ENCODE peak calls at places on chromosomes 3 and 15, in seven cellular contexts. I is A549, Q is Panc1, G is SK-N-SH, F is HCT116, E is K562, S is HepG2. X is an unnamed sample. For H3K4me1, the result is how much of the 10 kb centered on the place peaks cover.

GRCh38 chr15:89972085-89972484 is 29.0 kb upstream of the ZNF710 start:
- DNase-seq in S (no peak), G (no peak), E (no peak), F (no peak), I (no peak), Q (no peak), X (no peak)

GRCh38 chr3:6697722-6698121 is 163.2 kb upstream of the GRM7 start:
- DNase-seq in Q (no peak), G (no peak), F (no peak), S (no peak), I (no peak), E (no peak), X (no peak)

GRCh38 chr3:140756240-140757016 is 78.6 kb downstream of the TRIM42 start:
- DNase-seq in G (no peak), Q (no peak), I (no peak), E (no peak), F (no peak), S (no peak), X (no peak)

GRCh38 chr3:177463863-177464262 is 266.6 kb upstream of the TBL1XR1 start:
- DNase-seq in F (no peak), G (no peak), Q (no peak), S (no peak), E (no peak), I (no peak), X (peak)

GRCh38 chr3:157176108-157176507 is 16.2 kb upstream of the CCNL1 start:
- DNase-seq in Q (no peak), S (no peak), I (no peak), E (no peak), G (peak), F (no peak), X (no peak)

GRCh38 chr15:101012326-101013040 is 93.3 kb downstream of the LRRK1 start:
- DNase-seq in S (no peak), I (no peak), F (no peak), G (no peak), Q (no peak), E (no peak), X (no peak)

GRCh38 chr3:187340572-187340971 is 27.6 kb upstream of the RTP4 start:
- DNase-seq in I (no peak), Q (no peak), E (no peak), F (no peak), G (no peak), S (no peak), X (no peak)

GRCh38 chr3:157100079-157100477 is 59.9 kb downstream of the CCNL1 start:
- DNase-seq in S (no peak), F (no peak), I (no peak), G (no peak), Q (no peak), E (no peak), X (no peak)

GRCh38 chr3:149473991-149474819 is at the start of gene TM4SF4:
- DNase-seq in I (peak), S (peak), Q (no peak), F (no peak), E (no peak), G (no peak), X (no peak)

DNA sequence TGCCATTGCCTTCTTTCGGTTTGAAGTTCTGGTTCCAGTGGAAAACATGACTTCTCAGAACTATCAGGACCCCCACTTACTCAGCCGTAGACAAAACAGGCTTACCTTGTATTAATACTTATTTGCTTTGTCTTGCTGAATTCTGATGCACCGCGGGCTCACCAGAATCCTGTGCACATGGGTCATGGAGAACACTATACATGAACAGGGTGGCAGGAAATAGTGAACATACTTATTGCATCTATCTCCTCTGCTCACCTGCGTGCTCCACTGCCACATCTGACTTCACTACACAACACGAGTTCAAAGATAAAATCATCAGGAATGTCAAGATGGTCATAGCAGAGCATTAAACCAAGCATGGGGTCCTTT is 10.7 kb upstream of the MAPK6 start:
- DNase-seq in Q (no peak), G (no peak), E (no peak), F (no peak), S (no peak), I (no peak), X (no peak)
- H3K4me1 ChIP-seq in Q (under half), G (under half), E (half or more), F (under half), S (half or more), I (half or more), X (under half)

GRCh38 chr15:54815546-54815945 is 381.2 kb downstream of the RSL24D1 start:
- DNase-seq in G (no peak), I (no peak), F (no peak), Q (no peak), E (no peak), S (no peak), X (no peak)
- TF ChIP-seq REST in G (no peak), I (no peak), F (no peak), Q (no peak), E (no peak), S (no peak), X (no peak)

DNA sequence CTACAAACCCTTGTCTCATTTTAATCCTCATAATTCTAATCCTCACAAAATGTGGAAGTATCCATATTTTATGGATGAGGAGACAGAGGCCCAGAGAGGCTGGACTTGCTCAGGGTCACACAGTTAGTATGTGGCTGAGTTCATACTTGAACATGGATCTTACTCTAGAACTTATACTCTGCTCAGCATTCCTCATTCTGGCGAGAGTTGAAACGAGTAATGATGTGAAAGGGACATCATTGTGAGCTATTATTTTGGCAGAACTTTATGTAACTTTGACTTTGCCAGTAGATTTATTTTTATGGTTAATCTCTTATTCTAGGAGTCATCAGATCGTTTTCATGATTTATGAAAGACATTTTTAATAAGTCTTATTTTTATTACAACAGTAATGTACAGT is 17.5 kb downstream of the AKAP13 start:
- DNase-seq in E (no peak), S (no peak), Q (no peak), G (no peak), F (no peak), I (no peak), X (no peak)
- H3K4me1 ChIP-seq in E (under half), S (under half), Q (half or more), G (under half), F (under half), I (under half), X (under half)

DNA sequence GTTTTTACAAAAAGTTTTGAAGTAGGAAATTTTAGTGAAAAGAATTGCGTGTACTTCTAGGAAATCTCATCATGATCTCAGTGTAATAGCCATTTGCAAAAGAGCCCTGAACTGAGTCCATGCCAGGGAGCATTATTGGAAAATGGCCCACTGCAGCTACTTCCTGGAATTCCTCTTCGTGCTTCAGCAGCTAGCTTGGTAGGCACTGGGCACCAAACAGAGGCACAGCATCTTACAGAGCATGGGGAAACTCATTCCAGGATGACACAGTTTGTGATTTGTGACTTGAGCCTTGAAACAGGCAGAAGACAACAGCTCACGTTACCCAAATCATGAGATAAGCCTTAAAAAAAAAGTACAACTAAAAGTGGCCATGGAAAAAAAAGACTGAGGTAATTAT is 179.1 kb downstream of the WDR72 start:
- DNase-seq in S (no peak), E (no peak), G (no peak), I (peak), Q (no peak), F (no peak), X (no peak)
- TF ChIP-seq REST in S (no peak), E (no peak), G (no peak), I (no peak), Q (no peak), F (no peak), X (no peak)

GRCh38 chr15:85587707-85588441 is 206.9 kb downstream of the KLHL25 start:
- DNase-seq in F (peak), E (no peak), I (peak), G (no peak), S (no peak), Q (no peak), X (no peak)

GRCh38 chr15:85592148-85592547 is 202.6 kb downstream of the KLHL25 start:
- DNase-seq in Q (no peak), S (peak), G (peak), I (peak), E (no peak), F (no peak), X (peak)

GRCh38 chr15:85591622-85592021 is 203.1 kb downstream of the KLHL25 start:
- DNase-seq in I (no peak), Q (no peak), F (no peak), G (no peak), S (no peak), E (no peak), X (no peak)

GRCh38 chr15:85589873-85590272 is 204.9 kb downstream of the KLHL25 start:
- DNase-seq in I (peak), F (no peak), E (no peak), S (peak), G (no peak), Q (no peak), X (no peak)

DNA sequence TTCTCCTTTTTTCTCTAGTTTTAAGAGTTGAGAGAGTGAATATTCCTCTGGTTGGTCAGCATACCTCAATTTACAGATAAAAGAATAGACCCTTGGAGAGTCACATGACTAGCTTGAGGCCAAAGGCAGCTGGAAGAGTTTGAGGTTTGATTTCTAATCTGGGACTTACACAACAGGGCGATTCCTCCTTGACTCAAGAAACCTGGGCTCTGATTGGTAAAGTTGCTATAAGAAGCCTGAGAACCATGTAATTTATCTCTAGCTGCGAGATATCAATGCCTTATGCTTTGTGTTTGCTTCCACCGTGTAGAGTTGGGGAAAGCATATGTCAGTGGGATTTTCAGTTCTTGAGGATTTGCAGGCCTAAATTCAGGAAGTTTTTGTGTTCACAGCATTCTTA is 206.1 kb downstream of the KLHL25 start:
- DNase-seq in Q (no peak), F (no peak), E (no peak), G (no peak), S (no peak), I (no peak), X (no peak)
- H3K4me1 ChIP-seq in Q (under half), F (under half), E (under half), G (under half), S (under half), I (half or more), X (under half)

GRCh38 chr3:10364816-10365215 is 43.9 kb upstream of the SEC13 start:
- DNase-seq in Q (no peak), G (no peak), S (no peak), F (no peak), I (no peak), E (no peak), X (no peak)

GRCh38 chr3:10365316-10365715 is 44.4 kb upstream of the SEC13 start:
- DNase-seq in S (no peak), E (no peak), G (no peak), Q (no peak), I (no peak), F (no peak), X (no peak)

GRCh38 chr3:10361375-10361774 is 40.5 kb upstream of the SEC13 start:
- DNase-seq in Q (no peak), S (no peak), E (no peak), G (no peak), I (no peak), F (no peak), X (no peak)

GRCh38 chr3:10365791-10366190 is 44.9 kb upstream of the SEC13 start:
- DNase-seq in Q (no peak), I (no peak), F (no peak), S (no peak), E (no peak), G (no peak), X (no peak)

GRCh38 chr3:10363935-10364334 is 43.0 kb upstream of the SEC13 start:
- DNase-seq in S (no peak), G (no peak), F (no peak), E (no peak), Q (no peak), I (no peak), X (no peak)
- TF ChIP-seq REST in S (no peak), G (no peak), F (no peak), E (no peak), Q (no peak), I (no peak), X (no peak)

DNA sequence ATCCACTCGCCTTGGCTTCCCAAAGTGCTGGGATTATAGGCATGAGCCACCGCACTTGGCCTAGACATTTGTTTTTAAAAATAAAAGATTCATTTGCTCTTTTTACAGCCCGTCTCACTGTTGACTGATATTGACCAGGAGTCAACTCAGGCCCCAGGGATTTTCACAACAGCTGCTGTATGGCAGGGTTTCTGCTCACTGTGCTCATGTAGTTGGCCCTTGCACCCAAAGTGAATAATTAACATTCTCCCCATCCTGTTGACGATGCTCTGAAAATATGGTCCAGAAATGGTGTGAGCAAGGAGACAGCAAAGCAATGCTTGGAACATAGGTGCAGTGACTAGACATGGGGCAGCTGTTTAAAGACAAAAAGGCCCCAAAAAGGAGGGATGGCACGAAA is 2.9 kb upstream of the CCR5 start:
- DNase-seq in E (no peak), F (no peak), S (peak), I (no peak), G (no peak), Q (no peak), X (no peak)
- H3K4me1 ChIP-seq in E (under half), F (under half), S (under half), I (under half), G (under half), Q (under half), X (under half)

DNA sequence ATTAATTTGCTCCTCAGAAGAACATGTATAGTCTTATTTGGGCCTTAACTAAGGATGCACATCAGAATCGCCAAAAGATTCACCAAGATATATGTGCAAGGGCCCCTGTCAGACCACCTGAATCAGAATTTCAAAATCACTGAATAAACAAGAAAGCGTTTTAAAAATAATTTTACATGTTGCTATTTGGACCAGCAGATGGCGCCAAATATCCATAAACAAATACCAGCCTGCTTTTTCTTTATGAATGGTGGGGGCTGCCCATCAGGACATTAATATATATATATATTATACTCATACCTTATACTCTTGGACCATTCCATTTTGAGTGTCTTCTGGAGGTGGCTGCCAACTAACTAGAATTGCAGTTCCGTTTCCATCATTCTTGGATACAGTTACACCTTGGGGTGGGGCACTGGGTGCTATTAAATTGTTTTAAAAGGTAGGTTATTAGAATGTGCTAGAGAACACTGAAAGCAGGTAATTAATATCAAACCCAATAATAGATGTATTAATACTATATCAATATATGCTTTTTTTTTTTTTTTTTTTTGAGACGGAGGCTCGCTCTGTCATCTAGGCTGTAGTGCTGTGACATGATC is 1108.3 kb downstream of the ROBO1 start:
- DNase-seq in I (peak), S (peak), F (peak), Q (no peak), E (peak), G (peak), X (peak)
- TF ChIP-seq REST in I (no peak), S (no peak), F (no peak), Q (no peak), E (no peak), G (no peak), X (no peak)

GRCh38 chr3:123791073-123791370 is 93.1 kb downstream of the MYLK start:
- DNase-seq in F (no peak), S (no peak), I (no peak), E (no peak), Q (no peak), G (no peak), X (no peak)
- H3K4me1 ChIP-seq in F (under half), S (under half), I (under half), E (under half), Q (under half), G (under half), X (under half)